ENCODE peak calls at places on chromosome 18, in five cellular contexts. One of them, this sample, is unnamed.

GRCh38 chr18:56651771-56652092 is 573 bp downstream of the WDR7 start:
- DNase-seq in endodermal cell: no peak
- DNase-seq in aorta: no peak
- DNase-seq in thyroid gland: no peak
- DNase-seq in colonic mucosa: no peak
- DNase-seq in this sample: no peak

GRCh38 chr18:69239849-69240248 is 160.8 kb upstream of the DOK6 start:
- DNase-seq in endodermal cell: no peak
- DNase-seq in aorta: no peak
- DNase-seq in colonic mucosa: no peak
- DNase-seq in thyroid gland: no peak
- DNase-seq in this sample: no peak

GRCh38 chr18:44683566-44683965 is 2.9 kb downstream of the SETBP1 start:
- DNase-seq in endodermal cell: no peak
- DNase-seq in aorta: no peak
- DNase-seq in thyroid gland: no peak
- DNase-seq in colonic mucosa: no peak
- DNase-seq in this sample: no peak

GRCh38 chr18:63237486-63237885 is 82.1 kb downstream of the BCL2 start:
- DNase-seq in thyroid gland: peak
- DNase-seq in endodermal cell: no peak
- DNase-seq in aorta: no peak
- DNase-seq in colonic mucosa: no peak
- DNase-seq in this sample: no peak

GRCh38 chr18:68275616-68276015 is 439.3 kb downstream of the TMX3 start:
- DNase-seq in colonic mucosa: no peak
- DNase-seq in aorta: no peak
- DNase-seq in thyroid gland: no peak
- DNase-seq in endodermal cell: no peak
- DNase-seq in this sample: no peak

GRCh38 chr18:42683094-42683493 is 432.4 kb downstream of the RIT2 start:
- DNase-seq in endodermal cell: no peak
- DNase-seq in colonic mucosa: no peak
- DNase-seq in thyroid gland: no peak
- DNase-seq in aorta: no peak
- DNase-seq in this sample: no peak

GRCh38 chr18:8847900-8848299 is 142.5 kb downstream of the MTCL1 start:
- DNase-seq in thyroid gland: no peak
- DNase-seq in aorta: no peak
- DNase-seq in endodermal cell: no peak
- DNase-seq in colonic mucosa: no peak
- DNase-seq in this sample: no peak

GRCh38 chr18:2173464-2173863 is 397.8 kb downstream of the METTL4 start:
- DNase-seq in colonic mucosa: no peak
- DNase-seq in aorta: no peak
- DNase-seq in thyroid gland: no peak
- DNase-seq in endodermal cell: peak
- DNase-seq in this sample: no peak

GRCh38 chr18:36303203-36303844 is 5.8 kb downstream of the FHOD3 start:
- DNase-seq in endodermal cell: peak
- DNase-seq in aorta: no peak
- DNase-seq in thyroid gland: no peak
- DNase-seq in colonic mucosa: no peak
- DNase-seq in this sample: no peak

GRCh38 chr18:9705183-9705864 is 2.8 kb upstream of the RAB31 start:
- DNase-seq in endodermal cell: no peak
- DNase-seq in colonic mucosa: no peak
- DNase-seq in thyroid gland: no peak
- DNase-seq in aorta: no peak
- DNase-seq in this sample: no peak

GRCh38 chr18:68429809-68430208 is 285.1 kb downstream of the TMX3 start:
- DNase-seq in thyroid gland: no peak
- DNase-seq in aorta: no peak
- DNase-seq in endodermal cell: no peak
- DNase-seq in colonic mucosa: no peak
- DNase-seq in this sample: no peak

DNA sequence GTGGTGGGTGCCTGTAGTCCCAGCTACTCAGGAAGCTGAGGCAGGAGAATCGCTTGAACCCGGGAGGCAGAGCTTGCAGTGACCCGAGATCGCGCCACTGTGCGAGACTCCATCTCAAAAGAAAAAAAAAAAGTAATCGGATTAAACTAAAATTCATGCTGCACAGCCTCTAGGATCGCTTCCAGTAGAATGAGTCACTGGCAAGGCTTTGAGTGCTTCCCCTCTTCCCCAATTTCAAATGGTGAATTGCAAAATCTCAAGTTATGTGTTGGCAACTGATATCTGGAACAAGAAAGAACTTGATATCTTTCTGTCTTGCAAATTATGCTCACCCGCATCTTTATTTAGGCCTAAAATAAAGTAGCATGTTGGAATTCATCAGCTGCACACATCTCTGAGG is 12.6 kb downstream of the TTC39C start:
- DNase-seq in endodermal cell: no peak
- DNase-seq in colonic mucosa: no peak
- DNase-seq in aorta: no peak
- DNase-seq in thyroid gland: no peak
- DNase-seq in this sample: peak
- H3K27ac ChIP-seq in endodermal cell: no peak
- H3K27ac ChIP-seq in colonic mucosa: no peak
- H3K27ac ChIP-seq in aorta: no peak
- H3K27ac ChIP-seq in thyroid gland: no peak
- H3K27ac ChIP-seq in this sample: no peak

GRCh38 chr18:25651553-25651952 is 299.6 kb upstream of the ZNF521 start:
- DNase-seq in thyroid gland: no peak
- DNase-seq in endodermal cell: no peak
- DNase-seq in colonic mucosa: no peak
- DNase-seq in aorta: no peak
- DNase-seq in this sample: no peak

GRCh38 chr18:25646971-25647370 is 295.0 kb upstream of the ZNF521 start:
- DNase-seq in thyroid gland: no peak
- DNase-seq in endodermal cell: no peak
- DNase-seq in aorta: no peak
- DNase-seq in colonic mucosa: no peak
- DNase-seq in this sample: no peak

GRCh38 chr18:25648724-25649260 is 296.8 kb upstream of the ZNF521 start:
- DNase-seq in colonic mucosa: no peak
- DNase-seq in aorta: no peak
- DNase-seq in thyroid gland: no peak
- DNase-seq in endodermal cell: no peak
- DNase-seq in this sample: no peak

GRCh38 chr18:25647404-25647803 is 295.4 kb upstream of the ZNF521 start:
- DNase-seq in thyroid gland: no peak
- DNase-seq in endodermal cell: no peak
- DNase-seq in aorta: no peak
- DNase-seq in colonic mucosa: no peak
- DNase-seq in this sample: no peak

DNA sequence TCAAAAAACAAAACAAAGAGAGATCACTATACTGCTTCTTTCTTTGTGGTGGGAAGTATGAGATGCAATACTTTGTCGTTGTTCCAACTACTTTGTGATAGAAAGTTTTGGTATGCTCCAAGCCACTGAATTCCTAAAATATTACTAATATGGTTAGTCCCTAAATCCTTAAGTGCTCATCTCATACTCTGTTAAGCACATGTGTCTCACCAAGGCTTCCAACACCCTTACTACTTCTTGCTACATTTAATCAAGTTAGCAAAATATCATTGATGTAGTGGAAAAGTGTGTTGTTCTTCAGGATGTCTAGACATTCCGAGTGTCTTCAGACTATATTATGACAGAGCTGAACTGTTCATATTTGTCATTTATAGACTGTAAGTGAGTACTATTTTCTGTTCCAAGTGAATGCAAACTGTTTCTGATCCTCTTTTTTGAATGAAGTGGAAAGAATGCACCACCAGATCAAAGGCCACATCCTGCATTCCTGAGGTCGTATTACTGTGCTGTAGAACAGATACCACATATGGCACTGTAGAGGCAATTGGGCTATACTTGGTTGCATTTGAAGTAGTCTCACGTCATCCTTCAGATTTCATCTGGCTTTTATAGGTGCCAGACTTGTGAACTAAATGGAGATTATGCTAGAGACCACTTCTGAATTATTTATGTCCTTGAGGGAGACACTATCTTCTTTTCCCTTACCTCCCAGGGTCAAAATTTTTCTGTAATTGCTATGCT is 298.4 kb upstream of the ZNF521 start:
- DNase-seq in aorta: no peak
- DNase-seq in thyroid gland: no peak
- DNase-seq in endodermal cell: no peak
- DNase-seq in colonic mucosa: no peak
- DNase-seq in this sample: no peak
- H3K27ac ChIP-seq in aorta: no peak
- H3K27ac ChIP-seq in thyroid gland: no peak
- H3K27ac ChIP-seq in endodermal cell: no peak
- H3K27ac ChIP-seq in colonic mucosa: no peak
- H3K27ac ChIP-seq in this sample: no peak

DNA sequence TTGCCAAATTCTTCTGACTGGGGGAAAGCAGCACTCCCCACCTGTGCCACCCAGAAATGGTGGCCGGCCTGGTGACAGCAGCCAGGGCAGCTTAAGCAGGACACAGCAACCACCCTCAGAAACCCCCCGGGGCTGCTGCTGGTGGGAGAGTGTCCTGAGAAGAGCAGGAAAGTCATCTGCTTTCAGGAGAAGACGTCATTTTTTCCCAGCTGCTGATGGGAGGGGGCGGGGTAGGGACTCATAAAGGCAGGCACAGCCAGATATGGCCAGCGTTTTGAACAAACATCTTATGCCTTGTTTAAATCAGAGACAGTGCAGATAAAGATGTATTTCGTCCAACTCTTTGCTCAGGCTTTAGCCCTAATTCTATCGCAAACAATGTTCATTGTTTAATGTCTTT is 139.5 kb downstream of the LRRC30 start:
- DNase-seq in colonic mucosa: no peak
- DNase-seq in thyroid gland: no peak
- DNase-seq in aorta: no peak
- DNase-seq in endodermal cell: no peak
- DNase-seq in this sample: no peak
- H3K27ac ChIP-seq in colonic mucosa: no peak
- H3K27ac ChIP-seq in thyroid gland: peak
- H3K27ac ChIP-seq in aorta: no peak
- H3K27ac ChIP-seq in endodermal cell: no peak
- H3K27ac ChIP-seq in this sample: peak

DNA sequence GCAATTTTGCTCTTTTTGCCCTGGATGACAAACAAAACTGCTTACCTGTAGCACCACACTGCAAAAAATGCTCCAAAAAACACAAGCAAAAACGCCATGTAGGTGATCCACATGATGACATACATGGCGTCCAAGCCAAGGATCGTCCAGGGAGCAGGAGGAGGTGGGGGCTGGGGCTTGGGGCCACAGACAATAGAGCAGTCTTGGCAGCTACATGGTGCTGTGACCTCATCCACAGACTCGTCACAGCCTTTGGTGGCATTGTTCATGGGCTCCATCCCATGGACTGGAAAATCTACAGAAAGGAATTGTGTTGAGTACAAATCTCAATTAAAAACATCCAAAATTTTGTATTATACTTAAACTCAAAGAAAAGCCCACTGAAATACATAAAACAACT is 26.1 kb downstream of the NPC1 start:
- DNase-seq in aorta: no peak
- DNase-seq in endodermal cell: no peak
- DNase-seq in colonic mucosa: no peak
- DNase-seq in thyroid gland: no peak
- DNase-seq in this sample: no peak
- H3K27ac ChIP-seq in aorta: no peak
- H3K27ac ChIP-seq in endodermal cell: no peak
- H3K27ac ChIP-seq in colonic mucosa: no peak
- H3K27ac ChIP-seq in thyroid gland: no peak
- H3K27ac ChIP-seq in this sample: no peak

DNA sequence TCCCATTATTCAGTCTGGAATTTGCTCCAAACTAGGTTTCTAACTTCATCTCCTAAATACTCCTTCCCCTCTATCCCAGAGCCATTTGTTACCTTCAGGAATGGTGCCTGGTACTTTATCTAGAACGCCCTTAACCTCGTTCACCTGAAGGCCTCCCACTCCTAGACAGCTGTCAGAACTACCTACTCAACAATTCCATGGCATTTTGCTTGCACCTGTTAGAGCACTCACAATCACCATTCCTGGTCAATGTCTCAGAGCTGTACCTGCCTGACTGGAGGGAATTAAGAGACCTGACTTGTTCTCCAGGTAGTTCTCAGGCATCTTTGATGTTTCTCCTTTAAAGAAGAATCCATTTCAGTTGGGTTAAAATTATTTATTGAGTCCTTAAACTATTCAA is 88.9 kb downstream of the GAREM1 start:
- DNase-seq in endodermal cell: no peak
- DNase-seq in aorta: no peak
- DNase-seq in thyroid gland: no peak
- DNase-seq in colonic mucosa: no peak
- DNase-seq in this sample: no peak
- H3K27ac ChIP-seq in endodermal cell: no peak
- H3K27ac ChIP-seq in aorta: peak
- H3K27ac ChIP-seq in thyroid gland: no peak
- H3K27ac ChIP-seq in colonic mucosa: no peak
- H3K27ac ChIP-seq in this sample: no peak

GRCh38 chr18:5627756-5628511 is 84.1 kb upstream of the EPB41L3 start:
- DNase-seq in endodermal cell: peak
- DNase-seq in colonic mucosa: no peak
- DNase-seq in thyroid gland: no peak
- DNase-seq in aorta: no peak
- DNase-seq in this sample: no peak
- H3K27ac ChIP-seq in endodermal cell: no peak
- H3K27ac ChIP-seq in colonic mucosa: peak
- H3K27ac ChIP-seq in thyroid gland: no peak
- H3K27ac ChIP-seq in aorta: no peak
- H3K27ac ChIP-seq in this sample: no peak

GRCh38 chr18:74595425-74595824 is 2.2 kb upstream of the ZNF407 start:
- DNase-seq in thyroid gland: no peak
- DNase-seq in colonic mucosa: no peak
- DNase-seq in endodermal cell: no peak
- DNase-seq in aorta: no peak
- DNase-seq in this sample: no peak
- H3K27ac ChIP-seq in thyroid gland: no peak
- H3K27ac ChIP-seq in colonic mucosa: no peak
- H3K27ac ChIP-seq in endodermal cell: no peak
- H3K27ac ChIP-seq in aorta: no peak
- H3K27ac ChIP-seq in this sample: no peak

This sample was measured in lung.